ENCODE peak calls at places on chromosomes 12 and 14, in four cellular contexts. One of them, this sample, is unnamed.

GRCh38 chr12:23185346-23185745 is 560.4 kb downstream of the ETNK1 start:
- DNase-seq in lower leg skin: no peak
- DNase-seq in endothelial cell: no peak
- DNase-seq in AG04449: no peak
- DNase-seq in this sample: no peak

GRCh38 chr14:61284001-61284400 is 2.9 kb upstream of the TMEM30B start:
- DNase-seq in lower leg skin: no peak
- DNase-seq in endothelial cell: no peak
- DNase-seq in AG04449: no peak
- DNase-seq in this sample: no peak

GRCh38 chr14:98808494-98809407 is 463.2 kb downstream of the BCL11B start:
- DNase-seq in lower leg skin: no peak
- DNase-seq in endothelial cell: no peak
- DNase-seq in AG04449: no peak
- DNase-seq in this sample: no peak

GRCh38 chr14:78491015-78491414 is 320.8 kb downstream of the NRXN3 start:
- DNase-seq in lower leg skin: no peak
- DNase-seq in endothelial cell: no peak
- DNase-seq in AG04449: no peak
- DNase-seq in this sample: no peak

GRCh38 chr12:49000346-49000745 is 1.2 kb upstream of the DDN start:
- DNase-seq in lower leg skin: no peak
- DNase-seq in endothelial cell: no peak
- DNase-seq in AG04449: no peak
- DNase-seq in this sample: no peak

GRCh38 chr12:71441350-71441748 is 1.8 kb downstream of the LGR5 start:
- DNase-seq in lower leg skin: no peak
- DNase-seq in endothelial cell: no peak
- DNase-seq in AG04449: no peak
- DNase-seq in this sample: no peak

GRCh38 chr14:23727566-23728335 is 91.6 kb downstream of the DHRS2 start:
- DNase-seq in lower leg skin: no peak
- DNase-seq in endothelial cell: no peak
- DNase-seq in AG04449: no peak
- DNase-seq in this sample: no peak

GRCh38 chr12:25884024-25884919 is 74.2 kb upstream of the RASSF8 start:
- DNase-seq in lower leg skin: no peak
- DNase-seq in endothelial cell: no peak
- DNase-seq in AG04449: no peak
- DNase-seq in this sample: no peak

GRCh38 chr12:62799766-62800406 is 135.1 kb downstream of the PPM1H start:
- DNase-seq in lower leg skin: no peak
- DNase-seq in endothelial cell: no peak
- DNase-seq in AG04449: no peak
- DNase-seq in this sample: no peak

GRCh38 chr12:125089083-125089482 is 23.8 kb downstream of the AACS start:
- DNase-seq in lower leg skin: no peak
- DNase-seq in endothelial cell: no peak
- DNase-seq in AG04449: no peak
- DNase-seq in this sample: no peak
- TF ChIP-seq CTCF in lower leg skin: no peak
- TF ChIP-seq CTCF in endothelial cell: no peak
- TF ChIP-seq CTCF in AG04449: no peak
- TF ChIP-seq CTCF in this sample: no peak

GRCh38 chr12:101792046-101792931 is 38.5 kb downstream of the GNPTAB start:
- DNase-seq in lower leg skin: no peak
- DNase-seq in endothelial cell: no peak
- DNase-seq in AG04449: no peak
- DNase-seq in this sample: no peak
- TF ChIP-seq CTCF in lower leg skin: no peak
- TF ChIP-seq CTCF in endothelial cell: peak; percentile 20
- TF ChIP-seq CTCF in AG04449: no peak
- TF ChIP-seq CTCF in this sample: no peak

DNA sequence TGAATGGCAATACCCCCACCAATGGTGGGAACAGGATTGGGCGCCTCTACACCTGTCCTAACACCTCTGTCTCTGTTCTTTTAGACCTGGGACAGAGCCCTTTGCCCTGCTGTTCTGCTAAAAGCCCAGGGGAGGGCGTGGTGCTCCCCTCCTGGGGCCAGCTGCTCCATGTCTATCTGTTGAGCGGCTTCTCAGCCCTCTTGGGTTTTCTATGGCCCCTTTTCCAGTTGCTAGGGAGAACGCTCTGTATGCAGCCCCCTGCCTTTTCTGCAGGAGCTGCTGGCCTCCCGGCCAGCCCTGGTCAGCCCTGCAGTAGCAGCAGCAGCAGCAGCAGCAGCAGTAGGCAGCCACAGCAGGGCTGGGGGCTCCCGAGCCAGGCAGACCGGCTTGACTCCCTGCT is 1.2 kb downstream of the RTL1 start:
- DNase-seq in lower leg skin: no peak
- DNase-seq in endothelial cell: no peak
- DNase-seq in AG04449: no peak
- DNase-seq in this sample: no peak
- TF ChIP-seq CTCF in lower leg skin: no peak
- TF ChIP-seq CTCF in endothelial cell: no peak
- TF ChIP-seq CTCF in AG04449: no peak
- TF ChIP-seq CTCF in this sample: peak; percentile 57

GRCh38 chr12:57232156-57232756 is 2.7 kb downstream of the SHMT2 start:
- DNase-seq in lower leg skin: no peak
- DNase-seq in endothelial cell: no peak
- DNase-seq in AG04449: no peak
- DNase-seq in this sample: no peak
- TF ChIP-seq CTCF in lower leg skin: no peak
- TF ChIP-seq CTCF in endothelial cell: no peak
- TF ChIP-seq CTCF in AG04449: no peak
- TF ChIP-seq CTCF in this sample: no peak

DNA sequence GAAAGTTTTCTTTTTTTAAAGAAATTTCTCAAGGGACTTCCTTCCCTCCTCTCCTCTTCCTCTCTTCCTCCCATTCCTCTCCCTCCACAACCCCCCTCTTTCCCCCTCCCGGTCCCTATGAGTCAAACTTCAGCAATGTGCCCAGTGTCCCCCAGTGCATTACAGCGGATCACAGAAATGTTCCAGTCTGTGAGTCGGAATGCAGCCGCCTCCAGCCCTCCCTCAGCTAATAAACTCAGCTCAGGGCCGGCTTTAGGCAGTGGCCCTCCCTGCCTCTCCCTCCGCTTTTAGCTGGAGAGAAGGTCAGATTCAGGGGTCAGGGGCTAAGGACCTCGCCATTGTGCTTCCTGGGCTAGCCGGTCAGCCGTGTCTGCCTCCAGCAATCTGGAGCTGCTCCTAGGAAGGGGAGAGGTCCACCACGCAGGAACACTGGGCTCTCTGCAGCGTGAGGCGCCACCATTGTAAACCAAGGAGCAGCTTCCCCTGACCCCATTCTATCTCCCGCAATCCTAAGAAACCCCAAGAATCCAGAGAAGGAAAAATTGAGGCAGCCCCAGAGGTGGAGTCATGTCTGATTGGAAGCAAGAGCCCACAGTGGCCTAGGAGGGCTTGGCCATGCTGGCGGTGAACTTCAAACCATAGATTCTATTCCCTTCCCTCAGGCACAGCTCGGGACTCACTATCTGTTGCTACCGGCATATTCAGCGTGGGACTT is 1.1 kb upstream of the HDAC7 start:
- DNase-seq in lower leg skin: peak; percentile 97
- DNase-seq in endothelial cell: peak; percentile 57
- DNase-seq in AG04449: peak; percentile 77
- DNase-seq in this sample: peak; percentile 79
- TF ChIP-seq CTCF in lower leg skin: no peak
- TF ChIP-seq CTCF in endothelial cell: no peak
- TF ChIP-seq CTCF in AG04449: no peak
- TF ChIP-seq CTCF in this sample: no peak

GRCh38 chr14:102590667-102591099 is 1.8 kb upstream of the RCOR1 start:
- DNase-seq in lower leg skin: no peak
- DNase-seq in endothelial cell: peak; percentile 63
- DNase-seq in AG04449: no peak
- DNase-seq in this sample: peak; percentile 47
- TF ChIP-seq CTCF in lower leg skin: no peak
- TF ChIP-seq CTCF in endothelial cell: peak; percentile 33
- TF ChIP-seq CTCF in AG04449: peak; percentile 22
- TF ChIP-seq CTCF in this sample: peak; percentile 70

DNA sequence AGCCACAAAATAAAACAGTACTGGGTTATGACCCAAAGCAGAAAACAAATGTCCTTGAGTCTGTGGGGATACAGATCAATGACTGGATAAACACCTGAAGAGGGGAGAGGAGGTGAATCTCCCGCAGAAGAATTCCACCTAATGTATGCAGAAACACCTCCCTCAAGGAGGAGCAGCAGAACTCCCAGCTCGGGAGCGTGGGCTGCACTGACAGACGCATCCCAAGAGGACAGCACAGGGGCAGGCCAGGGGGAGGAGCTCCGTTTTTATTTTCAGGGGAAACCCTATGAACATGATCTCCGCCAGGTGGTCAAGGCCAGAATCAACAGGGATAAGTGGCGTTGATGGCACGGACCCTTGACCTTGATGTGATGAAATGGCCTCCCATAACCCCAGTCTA is 41.8 kb upstream of the PPP2R5C start:
- DNase-seq in lower leg skin: peak; percentile 72
- DNase-seq in endothelial cell: no peak
- DNase-seq in AG04449: no peak
- DNase-seq in this sample: no peak
- TF ChIP-seq CTCF in lower leg skin: no peak
- TF ChIP-seq CTCF in endothelial cell: no peak
- TF ChIP-seq CTCF in AG04449: no peak
- TF ChIP-seq CTCF in this sample: no peak

GRCh38 chr12:75705749-75706719 is 194.6 kb upstream of the KRR1 start:
- DNase-seq in lower leg skin: no peak
- DNase-seq in endothelial cell: peak; percentile 14
- DNase-seq in AG04449: peak; percentile 93
- DNase-seq in this sample: no peak

GRCh38 chr12:75709474-75709873 is 198.1 kb upstream of the KRR1 start:
- DNase-seq in lower leg skin: no peak
- DNase-seq in endothelial cell: no peak
- DNase-seq in AG04449: no peak
- DNase-seq in this sample: no peak

GRCh38 chr12:75706786-75707605 is 195.6 kb upstream of the KRR1 start:
- DNase-seq in lower leg skin: no peak
- DNase-seq in endothelial cell: no peak
- DNase-seq in AG04449: no peak
- DNase-seq in this sample: no peak

GRCh38 chr12:75708829-75709228 is 197.4 kb upstream of the KRR1 start:
- DNase-seq in lower leg skin: no peak
- DNase-seq in endothelial cell: no peak
- DNase-seq in AG04449: no peak
- DNase-seq in this sample: no peak

DNA sequence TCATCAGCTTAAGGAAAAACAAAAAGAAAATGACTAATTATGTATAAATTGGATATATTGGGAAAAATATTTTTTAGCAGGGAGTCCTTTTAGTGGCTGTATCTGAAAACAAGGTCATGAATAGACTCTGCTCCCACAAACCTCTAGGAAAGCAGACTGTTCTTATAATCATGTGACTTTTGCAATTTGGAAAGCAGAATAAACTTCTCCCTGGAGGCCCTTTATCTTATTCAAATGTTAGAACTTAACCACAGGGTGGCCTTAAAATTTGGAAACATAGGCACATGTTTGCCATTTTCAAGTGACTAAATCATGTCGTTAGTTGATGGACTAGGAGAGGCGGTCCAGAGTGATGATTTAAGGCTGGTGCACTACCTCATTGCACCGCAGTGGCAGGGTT is 196.6 kb upstream of the KRR1 start:
- DNase-seq in lower leg skin: no peak
- DNase-seq in endothelial cell: no peak
- DNase-seq in AG04449: no peak
- DNase-seq in this sample: no peak
- TF ChIP-seq CTCF in lower leg skin: no peak
- TF ChIP-seq CTCF in endothelial cell: no peak
- TF ChIP-seq CTCF in AG04449: no peak
- TF ChIP-seq CTCF in this sample: no peak

DNA sequence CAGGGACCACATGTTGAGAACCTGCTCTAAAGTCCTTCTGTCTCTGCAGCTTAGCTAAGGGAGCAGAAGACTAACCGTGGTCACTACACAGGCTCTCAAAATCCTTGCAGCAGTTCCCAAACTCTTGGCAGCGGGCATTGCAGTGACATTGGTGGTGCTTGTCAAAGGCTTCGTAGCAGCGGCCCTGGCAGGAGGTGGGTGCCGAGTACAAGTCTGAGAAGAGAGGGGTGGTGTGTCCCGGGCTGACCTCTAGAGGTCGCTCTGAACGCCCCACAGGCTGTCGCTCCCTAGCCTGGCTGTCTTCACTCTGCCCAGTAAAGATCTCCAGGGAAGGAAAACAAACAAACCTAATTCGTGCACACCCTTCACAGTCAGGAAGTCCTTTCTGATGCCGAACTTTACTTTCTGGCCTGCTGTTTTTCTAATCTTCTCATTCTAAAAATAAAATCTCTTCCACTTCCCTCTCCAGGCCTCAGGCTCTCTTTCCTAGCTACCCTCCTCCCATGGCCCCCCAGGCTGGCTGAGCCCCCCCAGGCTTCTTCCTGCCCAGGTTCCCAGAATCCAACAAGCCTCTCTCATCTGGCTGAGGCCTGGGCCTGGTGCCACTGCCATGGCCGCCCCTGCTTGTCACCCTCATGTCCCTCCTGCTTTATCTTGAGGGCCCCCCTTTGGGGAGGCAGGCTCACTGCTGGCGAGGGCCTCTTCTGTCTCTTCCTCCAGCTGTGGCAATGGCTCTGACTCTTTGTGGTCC is 7.7 kb downstream of the ENDOU start:
- DNase-seq in lower leg skin: peak; percentile 95
- DNase-seq in endothelial cell: peak; percentile 89
- DNase-seq in AG04449: no peak
- DNase-seq in this sample: peak; percentile 65
- TF ChIP-seq CTCF in lower leg skin: no peak
- TF ChIP-seq CTCF in endothelial cell: peak; percentile 62
- TF ChIP-seq CTCF in AG04449: peak; percentile 92
- TF ChIP-seq CTCF in this sample: peak; percentile 82

DNA sequence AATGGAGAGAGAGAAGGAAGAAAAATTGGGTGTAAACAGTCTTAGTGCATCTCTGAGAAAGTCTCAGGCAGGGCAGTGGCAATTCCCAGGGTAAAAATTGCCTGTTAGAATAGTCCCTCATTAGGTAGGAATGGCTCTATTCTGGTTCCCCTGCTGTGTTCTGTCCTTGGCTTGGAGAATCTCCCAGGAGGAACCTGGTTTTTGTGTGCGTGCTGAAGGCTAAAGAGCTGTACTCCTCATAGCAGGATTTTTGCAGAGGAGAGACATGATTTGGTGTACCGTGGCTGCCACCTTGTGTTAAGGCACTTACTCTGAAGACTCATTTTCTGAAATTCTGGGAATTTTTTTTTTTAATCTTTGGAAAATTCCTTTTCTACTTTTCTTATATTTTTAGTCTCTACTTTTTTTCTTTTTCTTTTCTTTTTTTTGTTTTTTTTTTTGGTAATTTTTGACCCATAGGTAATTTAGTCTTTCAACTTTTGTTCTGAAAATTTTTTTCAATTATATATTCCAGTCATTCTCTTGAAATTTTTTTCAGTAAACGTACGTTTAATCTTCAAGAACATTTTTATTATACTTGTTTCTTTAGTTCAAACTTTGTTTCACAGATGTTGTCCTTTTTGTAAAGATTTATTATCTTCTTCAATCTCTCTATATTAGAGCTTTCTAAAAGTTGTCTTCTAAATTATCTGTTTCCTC is 63.8 kb downstream of the FBXO33 start:
- DNase-seq in lower leg skin: no peak
- DNase-seq in endothelial cell: peak; percentile 52
- DNase-seq in AG04449: peak; percentile 40
- DNase-seq in this sample: peak; percentile 48
- TF ChIP-seq CTCF in lower leg skin: no peak
- TF ChIP-seq CTCF in endothelial cell: peak; percentile 39
- TF ChIP-seq CTCF in AG04449: peak; percentile 47
- TF ChIP-seq CTCF in this sample: peak; percentile 81